ENCODE peak calls at places on chromosomes 7 and 10, in six cellular contexts. K is A549, Y is HEK293T, S is GM12878, O is HepG2, A is IMR-90. Q is an unnamed sample.

GRCh38 chr10:101060951-101061813 is 607 bp upstream of the KAZALD1 start:
- DNase-seq in S (peak), Y (peak), K (peak), A (peak), O (peak), Q (peak)

GRCh38 chr7:73770860-73771665 is 993 bp upstream of the CLDN3 start:
- DNase-seq in S (no peak), A (no peak), Y (no peak), K (no peak), O (no peak), Q (peak)

GRCh38 chr10:1047937-1048336 is 982 bp downstream of the IDI1 start:
- DNase-seq in Y (no peak), O (no peak), K (no peak), A (no peak), S (no peak), Q (no peak)

GRCh38 chr7:84113286-84113685 is 81.3 kb downstream of the SEMA3A start:
- DNase-seq in Y (no peak), K (no peak), O (no peak), A (no peak), S (no peak), Q (no peak)

GRCh38 chr7:75655536-75655935 is 83.2 kb downstream of the HIP1 start:
- DNase-seq in K (no peak), Y (no peak), S (no peak), O (no peak), A (no peak), Q (no peak)

GRCh38 chr7:147053761-147054160 is 937.2 kb downstream of the CNTNAP2 start:
- DNase-seq in K (no peak), S (no peak), A (no peak), O (no peak), Y (no peak), Q (no peak)

GRCh38 chr10:3270597-3270996 is 98.0 kb upstream of the PITRM1 start:
- DNase-seq in K (no peak), Y (no peak), A (no peak), S (no peak), O (no peak), Q (no peak)

GRCh38 chr7:42494722-42495121 is 257.7 kb upstream of the GLI3 start:
- DNase-seq in K (no peak), A (no peak), Y (no peak), S (no peak), O (no peak), Q (no peak)

GRCh38 chr10:37856881-37857286 is 526 bp downstream of the ZNF248 start:
- DNase-seq in K (no peak), O (no peak), A (no peak), S (no peak), Y (peak), Q (peak)

GRCh38 chr10:91247360-91248111 is 27.1 kb downstream of the PCGF5 start:
- DNase-seq in K (no peak), A (peak), O (no peak), S (no peak), Y (no peak), Q (peak)

GRCh38 chr7:94621120-94621519 is 34.8 kb downstream of the SGCE start:
- DNase-seq in S (no peak), Y (no peak), K (no peak), O (no peak), A (no peak), Q (no peak)

GRCh38 chr10:100158044-100158805 is 27.6 kb downstream of the ERLIN1 start:
- DNase-seq in S (peak), Y (no peak), O (no peak), A (no peak), K (no peak), Q (no peak)

GRCh38 chr10:52923520-52923919 is 150.9 kb upstream of the MBL2 start:
- DNase-seq in K (no peak), Y (no peak), A (no peak), S (no peak), O (no peak), Q (no peak)

GRCh38 chr7:30688718-30689221 is 6.5 kb upstream of the CRHR2 start:
- DNase-seq in Y (no peak), O (no peak), K (no peak), S (no peak), A (no peak), Q (no peak)
- TF ChIP-seq BHLHE40 in Y (no peak), O (no peak), K (no peak), S (no peak), A (no peak), Q (no peak)

GRCh38 chr7:18960735-18961134 is 156.7 kb downstream of the TWIST1 start:
- DNase-seq in A (peak), S (no peak), O (no peak), K (no peak), Y (no peak), Q (no peak)

GRCh38 chr7:18958627-18959026 is 158.8 kb downstream of the TWIST1 start:
- DNase-seq in Y (no peak), S (no peak), A (peak), K (no peak), O (no peak), Q (no peak)

DNA sequence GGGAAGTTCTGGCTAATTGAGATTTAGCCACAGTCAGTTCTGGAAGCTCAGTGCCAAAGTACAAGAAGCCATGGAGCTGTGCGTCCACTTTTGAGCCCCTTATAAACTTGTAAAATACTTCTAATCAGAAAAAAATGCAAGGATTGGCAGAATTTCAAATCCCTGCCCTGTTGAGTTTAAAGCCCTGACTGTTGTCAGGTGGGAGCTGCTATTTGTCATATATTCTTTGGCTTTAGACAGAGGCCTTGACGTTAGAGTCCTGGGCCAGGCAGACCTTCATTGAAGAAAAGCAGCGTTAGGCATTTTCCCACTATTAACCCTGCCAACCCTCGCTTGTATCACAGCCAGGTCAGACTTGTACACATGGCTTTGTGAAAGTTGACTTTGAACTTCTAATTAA is 155.4 kb downstream of the TWIST1 start:
- DNase-seq in O (no peak), S (no peak), K (no peak), Y (no peak), A (peak), Q (no peak)
- TF ChIP-seq BHLHE40 in O (no peak), S (no peak), K (no peak), Y (no peak), A (no peak), Q (no peak)

GRCh38 chr10:45015590-45015989 is 14.9 kb downstream of the ZNF22 start:
- DNase-seq in S (no peak), O (no peak), K (no peak), A (no peak), Y (no peak), Q (no peak)
- TF ChIP-seq BHLHE40 in S (no peak), O (no peak), K (no peak), A (no peak), Y (no peak), Q (no peak)

GRCh38 chr10:62934258-62934657 is 118.1 kb upstream of the EGR2 start:
- DNase-seq in A (no peak), S (no peak), O (no peak), K (no peak), Y (no peak), Q (no peak)
- TF ChIP-seq BHLHE40 in A (no peak), S (no peak), O (no peak), K (no peak), Y (no peak), Q (no peak)

GRCh38 chr10:14474656-14475055 is 143.9 kb upstream of the FRMD4A start:
- DNase-seq in K (no peak), A (peak), Y (no peak), S (no peak), O (no peak), Q (no peak)

GRCh38 chr10:14478639-14479038 is 147.9 kb upstream of the FRMD4A start:
- DNase-seq in A (peak), Y (peak), K (peak), S (no peak), O (no peak), Q (peak)

GRCh38 chr10:14478201-14478600 is 147.5 kb upstream of the FRMD4A start:
- DNase-seq in K (no peak), O (no peak), S (no peak), A (no peak), Y (no peak), Q (no peak)

GRCh38 chr10:14477408-14477710 is 146.6 kb upstream of the FRMD4A start:
- DNase-seq in O (no peak), Y (no peak), K (no peak), A (peak), S (no peak), Q (no peak)

GRCh38 chr10:14476641-14477407 is 146.1 kb upstream of the FRMD4A start:
- DNase-seq in A (peak), S (no peak), O (no peak), K (no peak), Y (no peak), Q (no peak)
- TF ChIP-seq BHLHE40 in A (no peak), S (no peak), O (no peak), K (no peak), Y (no peak), Q (no peak)

GRCh38 chr10:86312701-86313270 is 53.8 kb downstream of the GRID1 start:
- DNase-seq in A (no peak), O (no peak), K (no peak), Y (no peak), S (no peak), Q (no peak)
- TF ChIP-seq BHLHE40 in A (no peak), O (no peak), K (no peak), Y (no peak), S (no peak), Q (no peak)

DNA sequence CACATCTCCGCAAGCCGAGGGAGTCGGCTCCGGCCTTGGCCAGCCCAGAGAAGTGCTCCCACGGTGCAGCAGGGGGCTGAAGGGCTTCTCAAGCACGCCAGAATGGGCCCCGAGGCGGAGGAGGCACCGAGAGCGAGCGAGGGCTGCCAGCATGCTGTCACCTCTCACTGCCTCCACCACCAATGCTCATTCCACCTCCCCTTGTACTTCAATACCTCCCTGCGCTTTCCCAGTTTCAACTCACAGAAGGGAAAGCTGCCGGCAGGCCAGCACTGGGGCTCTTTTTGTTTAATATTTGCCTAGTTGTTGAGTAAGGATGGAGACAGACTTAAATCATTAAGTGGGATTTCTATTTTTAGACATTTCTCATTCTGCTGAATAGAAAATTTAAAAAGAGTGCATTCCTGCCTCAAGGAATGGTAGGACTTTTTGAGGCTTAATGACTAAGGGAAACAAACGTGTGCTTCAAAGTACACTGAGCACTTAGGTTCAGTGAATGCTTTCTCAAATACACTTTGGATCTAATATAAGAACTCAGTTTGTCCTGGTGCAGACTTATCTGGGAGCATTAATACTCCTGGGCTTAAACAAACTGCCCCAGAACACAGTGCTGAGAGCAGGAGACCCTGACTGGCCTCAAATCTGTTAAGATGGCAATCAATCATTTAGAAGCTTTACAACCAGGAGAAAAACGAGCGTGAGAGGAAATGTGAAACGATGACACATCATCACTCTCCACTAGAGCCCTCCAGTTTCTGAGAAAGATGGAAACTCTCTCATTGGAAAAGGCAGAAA is 131.2 kb downstream of the RALA start:
- DNase-seq in K (no peak), O (no peak), A (peak), Y (peak), S (no peak), Q (no peak)
- TF ChIP-seq BHLHE40 in K (no peak), O (no peak), A (no peak), Y (no peak), S (no peak), Q (no peak)

DNA sequence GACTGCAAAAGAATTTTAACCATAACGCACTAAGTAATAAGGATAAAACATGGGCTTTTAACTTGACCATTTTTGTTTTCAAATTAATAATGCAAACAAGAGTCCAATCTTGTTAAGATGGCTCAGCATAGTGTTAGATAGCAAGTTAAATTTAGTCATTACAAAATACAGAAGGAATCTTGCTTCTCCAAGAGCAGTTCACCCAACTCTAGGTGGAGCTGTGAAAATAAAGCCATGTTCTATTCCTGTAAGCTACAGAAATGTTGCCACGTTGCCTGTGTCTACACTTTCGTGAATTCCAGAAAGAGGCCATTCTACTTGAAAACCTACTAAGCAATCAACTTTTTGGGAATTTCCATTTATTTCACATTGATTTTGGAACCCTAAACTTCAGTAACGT is 191.9 kb downstream of the SFMBT2 start:
- DNase-seq in Y (no peak), K (no peak), S (no peak), A (peak), O (no peak), Q (no peak)
- TF ChIP-seq BHLHE40 in Y (no peak), K (no peak), S (no peak), A (no peak), O (no peak), Q (no peak)

DNA sequence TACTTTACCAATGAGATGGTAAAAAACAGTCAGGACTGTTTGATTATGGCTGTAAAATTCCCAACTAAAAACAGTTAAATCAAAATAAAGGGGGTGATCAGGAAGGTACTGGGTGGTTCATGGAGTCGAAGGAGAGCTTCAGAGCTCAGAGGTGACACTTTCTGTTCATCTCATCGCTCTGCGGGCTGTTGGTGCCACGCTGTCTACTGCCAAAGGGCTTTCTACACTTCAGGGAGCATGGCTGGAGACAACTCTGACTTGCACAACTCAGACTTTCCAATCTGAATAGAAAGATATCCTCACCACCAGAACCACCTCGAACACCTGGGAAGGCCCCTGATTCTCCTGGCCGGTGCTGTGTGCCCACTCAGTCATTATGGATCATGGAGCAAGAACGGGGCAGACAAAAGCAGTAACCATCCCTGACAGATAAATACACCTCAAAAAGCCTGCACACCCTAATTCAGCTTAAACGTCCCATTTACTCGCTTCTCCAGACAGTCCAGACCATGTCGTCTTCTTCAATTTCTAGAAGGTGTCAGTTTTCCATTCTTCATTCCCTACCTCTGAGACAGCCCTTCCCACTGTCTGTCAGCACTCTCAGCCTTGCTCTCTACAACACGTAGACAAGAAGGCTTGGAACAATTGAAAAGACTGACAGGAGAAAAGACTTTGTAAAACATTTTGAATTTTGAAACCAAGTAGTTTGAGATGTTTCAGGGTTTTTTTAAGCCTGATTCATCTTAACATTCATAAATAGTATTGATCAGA is 348.7 kb upstream of the NFE2L3 start:
- DNase-seq in K (no peak), A (no peak), Y (no peak), S (no peak), O (no peak), Q (no peak)
- TF ChIP-seq BHLHE40 in K (no peak), A (no peak), Y (no peak), S (no peak), O (no peak), Q (no peak)

Q was measured in K562.